ENCODE peak calls at places on chromosomes 1 and 21, in seven cellular contexts. M is hepatocyte; G is upper lobe of left lung; J is astrocyte of the cerebellum; Q is CD8-positive, alpha-beta T cell; N is mammary epithelial cell; V is tibial nerve. E is an unnamed sample.

GRCh38 chr1:12316331-12316730 is 86.5 kb downstream of the VPS13D start:
- DNase-seq in M (peak; percentile 32), J (no peak), N (no peak), Q (no peak), G (no peak), V (no peak), E (no peak)

GRCh38 chr1:8023287-8023994 is 2.7 kb downstream of the ERRFI1 start:
- DNase-seq in Q (no peak), J (no peak), N (no peak), M (no peak), G (no peak), V (no peak), E (no peak)

GRCh38 chr1:57748696-57749095 is 324.8 kb upstream of the DAB1 start:
- DNase-seq in N (no peak), M (no peak), V (no peak), Q (no peak), J (no peak), G (no peak), E (no peak)

GRCh38 chr1:233006582-233006981 is 56.2 kb downstream of the NTPCR start:
- DNase-seq in J (no peak), G (no peak), M (no peak), V (no peak), Q (no peak), N (no peak), E (no peak)

GRCh38 chr1:147849097-147849873 is 53.3 kb upstream of the GJA8 start:
- DNase-seq in G (no peak), M (peak; percentile 17), Q (no peak), V (no peak), N (peak; percentile 26), J (no peak), E (no peak)

GRCh38 chr1:196685506-196685905 is 33.7 kb downstream of the CFH start:
- DNase-seq in V (no peak), G (no peak), M (no peak), N (no peak), Q (no peak), J (no peak), E (no peak)

GRCh38 chr1:37292789-37293188 is 181.6 kb upstream of the ZC3H12A start:
- DNase-seq in J (no peak), M (no peak), V (no peak), N (no peak), Q (no peak), G (no peak), E (no peak)

GRCh38 chr1:117392776-117393175 is 25.5 kb downstream of the MAN1A2 start:
- DNase-seq in G (no peak), M (no peak), N (no peak), Q (no peak), J (no peak), V (no peak), E (no peak)

GRCh38 chr1:118989006-118989736 is 1.0 kb upstream of the TBX15 start:
- DNase-seq in J (no peak), M (no peak), G (no peak), Q (no peak), N (no peak), V (no peak), E (no peak)

GRCh38 chr1:19872190-19872589 is 10.0 kb upstream of the OTUD3 start:
- DNase-seq in V (no peak), M (peak; percentile 72), N (peak; percentile 83), J (no peak), Q (no peak), G (no peak), E (peak; percentile 81)

GRCh38 chr1:78015148-78015547 is 10.4 kb downstream of the DNAJB4 start:
- DNase-seq in N (no peak), Q (no peak), J (no peak), G (no peak), V (no peak), M (no peak), E (no peak)

GRCh38 chr1:47796626-47797025 is 200.6 kb downstream of the TRABD2B start:
- DNase-seq in V (no peak), Q (no peak), J (no peak), M (no peak), N (peak; percentile 79), G (no peak), E (no peak)

GRCh38 chr1:110672753-110673108 is 2.0 kb downstream of the KCNA3 start:
- DNase-seq in J (no peak), V (no peak), G (no peak), N (no peak), M (no peak), Q (peak; percentile 14), E (no peak)

GRCh38 chr1:47756006-47756405 is 241.2 kb downstream of the TRABD2B start:
- DNase-seq in G (no peak), N (no peak), Q (no peak), V (no peak), M (no peak), J (no peak), E (no peak)

GRCh38 chr1:231660198-231660597 is 33.6 kb downstream of the DISC1 start:
- DNase-seq in G (no peak), J (no peak), V (no peak), Q (no peak), N (no peak), M (no peak), E (no peak)

GRCh38 chr1:24959623-24959975 is 29.5 kb upstream of the RUNX3 start:
- DNase-seq in V (no peak), M (no peak), J (no peak), G (no peak), Q (no peak), N (no peak), E (no peak)

GRCh38 chr1:87642581-87643129 is 314.0 kb downstream of the LMO4 start:
- DNase-seq in M (peak; percentile 17), N (no peak), V (no peak), J (peak; percentile 2), Q (no peak), G (no peak), E (no peak)

GRCh38 chr1:174974711-174975111 is 25.0 kb upstream of the CACYBP start:
- DNase-seq in N (no peak), V (no peak), M (no peak), J (no peak), G (no peak), Q (no peak), E (no peak)

GRCh38 chr1:100448371-100448770 is 89.6 kb upstream of the GPR88 start:
- DNase-seq in V (no peak), Q (no peak), M (no peak), J (no peak), N (no peak), G (no peak), E (peak; percentile 0)

GRCh38 chr1:242871631-242872030 is 347.1 kb upstream of the PLD5 start:
- DNase-seq in N (no peak), G (no peak), J (no peak), V (no peak), M (no peak), Q (no peak), E (no peak)

GRCh38 chr1:111507411-111508201 is 4.2 kb upstream of the ADORA3 start:
- DNase-seq in J (no peak), V (no peak), Q (peak; percentile 52), N (peak; percentile 60), G (peak; percentile 90), M (peak; percentile 85), E (peak; percentile 38)

GRCh38 chr1:87449348-87449963 is 120.8 kb downstream of the LMO4 start:
- DNase-seq in J (no peak), V (no peak), G (no peak), N (peak; percentile 49), M (peak; percentile 22), Q (peak; percentile 10), E (peak; percentile 28)

GRCh38 chr1:8059161-8059622 is 33.1 kb upstream of the ERRFI1 start:
- DNase-seq in J (peak; percentile 47), M (no peak), V (no peak), N (peak; percentile 35), Q (no peak), G (no peak), E (no peak)

GRCh38 chr21:15064576-15065380 is at the start of gene NRIP1:
- DNase-seq in G (peak; percentile 98), Q (peak; percentile 66), M (peak; percentile 95), N (peak; percentile 90), J (peak; percentile 75), V (peak; percentile 76), E (peak; percentile 83)

GRCh38 chr1:228352677-228353481 is 53.8 kb downstream of the TRIM11 start:
- DNase-seq in Q (no peak), M (no peak), J (no peak), G (peak; percentile 73), N (no peak), V (no peak), E (no peak)

GRCh38 chr1:3614755-3615742 is 3.7 kb upstream of the MEGF6 start:
- DNase-seq in N (no peak), V (no peak), Q (no peak), M (peak; percentile 50), G (peak; percentile 54), J (no peak), E (peak; percentile 56)
- TF ChIP-seq CTCF in N (peak; percentile 63), V (peak; percentile 45), Q (no peak), M (peak; percentile 55), G (peak; percentile 40), J (peak; percentile 78), E (peak; percentile 57)

DNA sequence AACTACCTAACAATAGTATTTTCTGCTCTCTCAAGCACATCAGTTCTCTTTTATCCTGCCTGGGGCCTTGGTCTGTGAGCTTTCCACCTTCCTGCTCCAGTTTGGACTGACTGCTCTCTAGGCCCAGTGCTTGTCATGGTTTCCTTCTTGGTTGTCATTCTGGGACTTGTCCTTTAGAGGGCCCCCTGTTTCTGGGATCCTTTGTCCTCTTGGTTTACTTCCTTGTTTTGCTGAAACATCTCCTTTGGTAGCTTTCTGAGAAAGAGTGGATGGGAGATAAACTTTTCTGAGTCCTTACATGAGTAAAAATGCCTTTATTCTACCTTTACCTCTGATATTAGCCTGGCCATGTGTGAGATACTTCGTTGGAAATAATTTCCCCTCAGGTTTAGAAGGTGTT is 4.7 kb downstream of the SLC1A7 start:
- DNase-seq in M (no peak), J (no peak), G (no peak), V (no peak), N (no peak), Q (no peak), E (no peak)
- TF ChIP-seq CTCF in M (no peak), J (no peak), G (no peak), V (no peak), N (peak; percentile 24), Q (no peak), E (no peak)

GRCh38 chr1:154404511-154404931 is 622 bp upstream of the IL6R start:
- DNase-seq in Q (no peak), V (no peak), N (no peak), J (no peak), G (no peak), M (no peak), E (no peak)

GRCh38 chr1:154406572-154406879 is 1.4 kb downstream of the IL6R start:
- DNase-seq in J (no peak), G (no peak), V (no peak), M (no peak), Q (no peak), N (no peak), E (no peak)

GRCh38 chr1:154404984-154405761 is at the start of gene IL6R:
- DNase-seq in V (peak; percentile 90), J (peak; percentile 73), M (peak; percentile 95), N (peak; percentile 94), G (peak; percentile 97), Q (peak; percentile 71), E (peak; percentile 92)

GRCh38 chr1:154407021-154407865 is 2.1 kb downstream of the IL6R start:
- DNase-seq in M (no peak), N (peak; percentile 91), V (no peak), G (no peak), J (no peak), Q (no peak), E (no peak)

GRCh38 chr1:154405762-154406571 is 824 bp downstream of the IL6R start:
- DNase-seq in M (peak; percentile 82), V (peak; percentile 71), G (no peak), Q (peak; percentile 40), J (no peak), N (peak; percentile 79), E (peak; percentile 78)
- TF ChIP-seq CTCF in M (peak; percentile 45), V (peak; percentile 14), G (peak; percentile 46), Q (no peak), J (no peak), N (no peak), E (peak; percentile 62)

GRCh38 chr1:53517109-53517508 is 57.9 kb downstream of the DMRTB1 start:
- DNase-seq in Q (no peak), N (no peak), J (no peak), G (peak; percentile 20), M (no peak), V (no peak), E (no peak)
- TF ChIP-seq CTCF in Q (no peak), N (no peak), J (no peak), G (no peak), M (no peak), V (no peak), E (no peak)